ENCODE peak calls at places on chromosomes 1 and 21, in six cellular contexts. One of them, this sample, is unnamed.

GRCh38 chr1:66695121-66695520 is 57.1 kb upstream of the DYNLT5 start:
- DNase-seq in HepG2: no peak
- DNase-seq in K562: no peak
- DNase-seq in GM12892: no peak
- DNase-seq in GM12878: no peak
- DNase-seq in H1: no peak
- DNase-seq in this sample: no peak

GRCh38 chr1:26524181-26524580 is 5.4 kb upstream of the RPS6KA1 start:
- DNase-seq in HepG2: no peak
- DNase-seq in K562: no peak
- DNase-seq in GM12892: no peak
- DNase-seq in GM12878: no peak
- DNase-seq in H1: no peak
- DNase-seq in this sample: no peak

GRCh38 chr1:235671992-235672391 is 22.4 kb upstream of the GNG4 start:
- DNase-seq in HepG2: no peak
- DNase-seq in K562: no peak
- DNase-seq in GM12892: no peak
- DNase-seq in GM12878: no peak
- DNase-seq in H1: no peak
- DNase-seq in this sample: no peak

GRCh38 chr1:99740141-99740540 is 26.3 kb downstream of the FRRS1 start:
- DNase-seq in HepG2: no peak
- DNase-seq in K562: no peak
- DNase-seq in GM12892: no peak
- DNase-seq in GM12878: no peak
- DNase-seq in H1: no peak
- DNase-seq in this sample: no peak

GRCh38 chr1:231383159-231383855 is 38.8 kb downstream of the EGLN1 start:
- DNase-seq in HepG2: no peak
- DNase-seq in K562: no peak
- DNase-seq in GM12892: no peak
- DNase-seq in GM12878: no peak
- DNase-seq in H1: no peak
- DNase-seq in this sample: no peak

GRCh38 chr1:160346953-160347352 is 3.8 kb downstream of the NCSTN start:
- DNase-seq in HepG2: no peak
- DNase-seq in K562: no peak
- DNase-seq in GM12892: no peak
- DNase-seq in GM12878: peak; percentile 46
- DNase-seq in H1: no peak
- DNase-seq in this sample: no peak

GRCh38 chr1:111738133-111738435 is 1.1 kb downstream of the INKA2 start:
- DNase-seq in HepG2: no peak
- DNase-seq in K562: no peak
- DNase-seq in GM12892: no peak
- DNase-seq in GM12878: no peak
- DNase-seq in H1: no peak
- DNase-seq in this sample: no peak

GRCh38 chr1:96472471-96472870 is 249.1 kb upstream of the PTBP2 start:
- DNase-seq in HepG2: no peak
- DNase-seq in K562: no peak
- DNase-seq in GM12892: no peak
- DNase-seq in GM12878: no peak
- DNase-seq in H1: no peak
- DNase-seq in this sample: no peak

GRCh38 chr1:196295766-196296165 is 312.5 kb downstream of the KCNT2 start:
- DNase-seq in HepG2: no peak
- DNase-seq in K562: no peak
- DNase-seq in GM12892: no peak
- DNase-seq in GM12878: no peak
- DNase-seq in H1: no peak
- DNase-seq in this sample: no peak

GRCh38 chr1:42887366-42887765 is 41.0 kb downstream of the ZNF691 start:
- DNase-seq in HepG2: no peak
- DNase-seq in K562: no peak
- DNase-seq in GM12892: no peak
- DNase-seq in GM12878: no peak
- DNase-seq in H1: no peak
- DNase-seq in this sample: no peak

GRCh38 chr1:11558286-11558685 is 79.3 kb downstream of the DISP3 start:
- DNase-seq in HepG2: no peak
- DNase-seq in K562: no peak
- DNase-seq in GM12892: no peak
- DNase-seq in GM12878: no peak
- DNase-seq in H1: no peak
- DNase-seq in this sample: no peak

GRCh38 chr1:33256701-33257387 is 552 bp downstream of the ZNF362 start:
- DNase-seq in HepG2: peak; percentile 88
- DNase-seq in K562: peak; percentile 32
- DNase-seq in GM12892: peak; percentile 50
- DNase-seq in GM12878: no peak
- DNase-seq in H1: no peak
- DNase-seq in this sample: peak; percentile 48

GRCh38 chr1:225654277-225654597 is 1.3 kb upstream of the ENAH start:
- DNase-seq in HepG2: no peak
- DNase-seq in K562: no peak
- DNase-seq in GM12892: no peak
- DNase-seq in GM12878: no peak
- DNase-seq in H1: no peak
- DNase-seq in this sample: no peak

GRCh38 chr1:54971317-54971791 is 9.1 kb upstream of the TMEM61 start:
- DNase-seq in HepG2: no peak
- DNase-seq in K562: no peak
- DNase-seq in GM12892: no peak
- DNase-seq in GM12878: peak; percentile 60
- DNase-seq in H1: no peak
- DNase-seq in this sample: no peak

GRCh38 chr1:14602131-14602530 is 3.6 kb downstream of the KAZN start:
- DNase-seq in HepG2: no peak
- DNase-seq in K562: no peak
- DNase-seq in GM12892: no peak
- DNase-seq in GM12878: no peak
- DNase-seq in H1: no peak
- DNase-seq in this sample: no peak

GRCh38 chr1:223102797-223103533 is 40.1 kb downstream of the TLR5 start:
- DNase-seq in HepG2: no peak
- DNase-seq in K562: no peak
- DNase-seq in GM12892: no peak
- DNase-seq in GM12878: no peak
- DNase-seq in H1: no peak
- DNase-seq in this sample: no peak

GRCh38 chr1:14970115-14970798 is 183.3 kb upstream of the TMEM51 start:
- DNase-seq in HepG2: peak; percentile 72
- DNase-seq in K562: peak; percentile 92
- DNase-seq in GM12892: no peak
- DNase-seq in GM12878: no peak
- DNase-seq in H1: no peak
- DNase-seq in this sample: no peak

GRCh38 chr21:25834376-25834775 is 99.6 kb downstream of the GABPA start:
- DNase-seq in HepG2: no peak
- DNase-seq in K562: no peak
- DNase-seq in GM12892: no peak
- DNase-seq in GM12878: no peak
- DNase-seq in H1: no peak
- DNase-seq in this sample: no peak

GRCh38 chr1:11967028-11967547 is 13.2 kb upstream of the MFN2 start:
- DNase-seq in HepG2: peak; percentile 89
- DNase-seq in K562: peak; percentile 65
- DNase-seq in GM12892: peak; percentile 55
- DNase-seq in GM12878: peak; percentile 41
- DNase-seq in H1: peak; percentile 64
- DNase-seq in this sample: peak; percentile 58

GRCh38 chr1:225772323-225772768 is 5.3 kb upstream of the SRP9 start:
- DNase-seq in HepG2: peak; percentile 86
- DNase-seq in K562: peak; percentile 82
- DNase-seq in GM12892: peak; percentile 41
- DNase-seq in GM12878: no peak
- DNase-seq in H1: peak; percentile 86
- DNase-seq in this sample: no peak

GRCh38 chr21:38869946-38870345 is 64.2 kb downstream of the ETS2 start:
- DNase-seq in HepG2: peak; percentile 39
- DNase-seq in K562: no peak
- DNase-seq in GM12892: no peak
- DNase-seq in GM12878: no peak
- DNase-seq in H1: no peak
- DNase-seq in this sample: no peak

GRCh38 chr1:186487163-186487562 is 26.2 kb upstream of the PDC start:
- DNase-seq in HepG2: no peak
- DNase-seq in K562: no peak
- DNase-seq in GM12892: no peak
- DNase-seq in GM12878: no peak
- DNase-seq in H1: no peak
- DNase-seq in this sample: no peak

GRCh38 chr1:15254521-15254920 is 7.5 kb downstream of the FHAD1 start:
- DNase-seq in HepG2: no peak
- DNase-seq in K562: no peak
- DNase-seq in GM12892: no peak
- DNase-seq in GM12878: no peak
- DNase-seq in H1: no peak
- DNase-seq in this sample: no peak

GRCh38 chr21:43994646-43995045 is 17.5 kb upstream of the TRAPPC10 start:
- DNase-seq in HepG2: no peak
- DNase-seq in K562: no peak
- DNase-seq in GM12892: no peak
- DNase-seq in GM12878: no peak
- DNase-seq in H1: no peak
- DNase-seq in this sample: no peak

GRCh38 chr1:226954337-226954736 is 14.2 kb downstream of the COQ8A start:
- DNase-seq in HepG2: no peak
- DNase-seq in K562: no peak
- DNase-seq in GM12892: no peak
- DNase-seq in GM12878: no peak
- DNase-seq in H1: no peak
- DNase-seq in this sample: no peak
- TF ChIP-seq POLR2A in HepG2: no peak
- TF ChIP-seq POLR2A in K562: no peak
- TF ChIP-seq POLR2A in GM12892: no peak
- TF ChIP-seq POLR2A in GM12878: no peak
- TF ChIP-seq POLR2A in H1: no peak
- TF ChIP-seq POLR2A in this sample: no peak

GRCh38 chr1:19204665-19205266 is 5.3 kb downstream of the UBR4 start:
- DNase-seq in HepG2: no peak
- DNase-seq in K562: no peak
- DNase-seq in GM12892: no peak
- DNase-seq in GM12878: no peak
- DNase-seq in H1: no peak
- DNase-seq in this sample: no peak

GRCh38 chr1:19205403-19205802 is 4.7 kb downstream of the UBR4 start:
- DNase-seq in HepG2: no peak
- DNase-seq in K562: no peak
- DNase-seq in GM12892: no peak
- DNase-seq in GM12878: no peak
- DNase-seq in H1: no peak
- DNase-seq in this sample: peak; percentile 14

GRCh38 chr1:19208710-19209438 is 1.2 kb downstream of the UBR4 start:
- DNase-seq in HepG2: no peak
- DNase-seq in K562: no peak
- DNase-seq in GM12892: no peak
- DNase-seq in GM12878: no peak
- DNase-seq in H1: no peak
- DNase-seq in this sample: no peak

GRCh38 chr1:19205845-19206244 is 4.2 kb downstream of the UBR4 start:
- DNase-seq in HepG2: no peak
- DNase-seq in K562: no peak
- DNase-seq in GM12892: no peak
- DNase-seq in GM12878: no peak
- DNase-seq in H1: no peak
- DNase-seq in this sample: no peak

GRCh38 chr1:19206947-19207346 is 3.1 kb downstream of the UBR4 start:
- DNase-seq in HepG2: no peak
- DNase-seq in K562: no peak
- DNase-seq in GM12892: no peak
- DNase-seq in GM12878: no peak
- DNase-seq in H1: no peak
- DNase-seq in this sample: no peak
- TF ChIP-seq POLR2AphosphoS5 in HepG2: no peak
- TF ChIP-seq POLR2AphosphoS5 in K562: no peak
- TF ChIP-seq POLR2AphosphoS5 in GM12892: no peak
- TF ChIP-seq POLR2AphosphoS5 in GM12878: no peak
- TF ChIP-seq POLR2AphosphoS5 in H1: no peak
- TF ChIP-seq POLR2AphosphoS5 in this sample: no peak

GRCh38 chr1:46411010-46411405 is 16.9 kb downstream of the FAAH start:
- DNase-seq in HepG2: no peak
- DNase-seq in K562: no peak
- DNase-seq in GM12892: no peak
- DNase-seq in GM12878: no peak
- DNase-seq in H1: no peak
- DNase-seq in this sample: no peak
- TF ChIP-seq TAF1 in HepG2: no peak
- TF ChIP-seq TAF1 in K562: no peak
- TF ChIP-seq TAF1 in GM12892: no peak
- TF ChIP-seq TAF1 in GM12878: no peak
- TF ChIP-seq TAF1 in H1: no peak
- TF ChIP-seq TAF1 in this sample: no peak

GRCh38 chr21:29056538-29057050 is 16.9 kb downstream of the CCT8 start:
- DNase-seq in HepG2: no peak
- DNase-seq in K562: no peak
- DNase-seq in GM12892: no peak
- DNase-seq in GM12878: no peak
- DNase-seq in H1: no peak
- DNase-seq in this sample: no peak
- TF ChIP-seq POLR2A in HepG2: no peak
- TF ChIP-seq POLR2A in K562: no peak
- TF ChIP-seq POLR2A in GM12892: no peak
- TF ChIP-seq POLR2A in GM12878: no peak
- TF ChIP-seq POLR2A in H1: no peak
- TF ChIP-seq POLR2A in this sample: peak; percentile 0

GRCh38 chr1:25232866-25233784 is 823 bp upstream of the SYF2 start:
- DNase-seq in HepG2: peak; percentile 91
- DNase-seq in K562: peak; percentile 99
- DNase-seq in GM12892: peak; percentile 62
- DNase-seq in GM12878: peak; percentile 72
- DNase-seq in H1: peak; percentile 68
- DNase-seq in this sample: peak; percentile 48
- TF ChIP-seq POLR2AphosphoS5 in HepG2: peak; percentile 60
- TF ChIP-seq POLR2AphosphoS5 in K562: peak; percentile 82
- TF ChIP-seq POLR2AphosphoS5 in GM12892: peak; percentile 64
- TF ChIP-seq POLR2AphosphoS5 in GM12878: peak; percentile 77
- TF ChIP-seq POLR2AphosphoS5 in H1: peak; percentile 78
- TF ChIP-seq POLR2AphosphoS5 in this sample: peak; percentile 21